ENCODE peak calls at places on chromosomes 16 and 17, in six cellular contexts. Y is DND-41, O is AG09319, M is uterus, A is stomach, L is endothelial cell. C is an unnamed sample.
A peak's percentile ranks its signal among the peaks of the same experiment; 100 is the strongest.

GRCh38 chr17:77186141-77186604 is 45.4 kb downstream of the SEC14L1 start:
- DNase-seq in Y (peak; percentile 50), O (no peak), M (no peak), A (no peak), L (no peak), C (no peak)

GRCh38 chr17:73255671-73256181 is 6.0 kb downstream of the CPSF4L start:
- DNase-seq in Y (peak; percentile 52), O (no peak), M (peak; percentile 63), A (peak; percentile 51), L (peak; percentile 66), C (no peak)

GRCh38 chr17:67349420-67349819 is 17.0 kb downstream of the PSMD12 start:
- DNase-seq in Y (no peak), O (no peak), M (no peak), A (no peak), L (no peak), C (no peak)

GRCh38 chr17:71402661-71403141 is 718.1 kb upstream of the SOX9 start:
- DNase-seq in Y (no peak), O (no peak), M (no peak), A (no peak), L (no peak), C (no peak)

GRCh38 chr17:40025559-40025958 is 10.3 kb downstream of the CSF3 start:
- DNase-seq in Y (no peak), O (no peak), M (no peak), A (no peak), L (no peak), C (no peak)

GRCh38 chr16:74682556-74682955 is 15.9 kb upstream of the RFWD3 start:
- DNase-seq in Y (no peak), O (no peak), M (no peak), A (no peak), L (no peak), C (no peak)

GRCh38 chr17:18235743-18236256 is 10.4 kb downstream of the LLGL1 start:
- DNase-seq in Y (no peak), O (no peak), M (no peak), A (no peak), L (no peak), C (no peak)

GRCh38 chr17:68288375-68288774 is 2.6 kb downstream of the SLC16A6 start:
- DNase-seq in Y (no peak), O (no peak), M (no peak), A (no peak), L (no peak), C (no peak)

GRCh38 chr16:30874821-30875717 is 18.8 kb downstream of the BCL7C start:
- DNase-seq in Y (peak; percentile 93), O (peak; percentile 57), M (peak; percentile 81), A (peak; percentile 93), L (peak; percentile 90), C (peak; percentile 75)

GRCh38 chr17:4124994-4125393 is 17.8 kb downstream of the ZZEF1 start:
- DNase-seq in Y (no peak), O (no peak), M (no peak), A (no peak), L (no peak), C (no peak)

GRCh38 chr16:78478267-78478821 is 378.9 kb downstream of the WWOX start:
- DNase-seq in Y (peak; percentile 7), O (no peak), M (no peak), A (no peak), L (peak; percentile 4), C (no peak)

GRCh38 chr17:77846531-77847085 is 111.9 kb upstream of the TNRC6C start:
- DNase-seq in Y (peak; percentile 96), O (no peak), M (no peak), A (no peak), L (no peak), C (no peak)

GRCh38 chr16:69193860-69194259 is 6.9 kb downstream of the SNTB2 start:
- DNase-seq in Y (no peak), O (no peak), M (no peak), A (no peak), L (no peak), C (no peak)

GRCh38 chr17:43940630-43941029 is 1.6 kb downstream of the PPY start:
- DNase-seq in Y (peak; percentile 54), O (no peak), M (no peak), A (no peak), L (peak; percentile 76), C (no peak)

GRCh38 chr17:50037321-50038107 is 18.4 kb upstream of the ITGA3 start:
- DNase-seq in Y (no peak), O (no peak), M (peak; percentile 74), A (peak; percentile 56), L (no peak), C (no peak)

GRCh38 chr16:77043076-77043475 is 147.9 kb upstream of the MON1B start:
- DNase-seq in Y (peak; percentile 8), O (peak; percentile 8), M (no peak), A (no peak), L (no peak), C (no peak)
- TF ChIP-seq CTCF in Y (peak; percentile 59), O (peak; percentile 46), M (no peak), A (no peak), L (no peak), C (no peak)

GRCh38 chr17:46064460-46064859 is 65.4 kb downstream of the STH start:
- DNase-seq in Y (no peak), O (no peak), M (no peak), A (no peak), L (no peak), C (no peak)

GRCh38 chr17:46060461-46060860 is 61.4 kb downstream of the STH start:
- DNase-seq in Y (no peak), O (no peak), M (no peak), A (no peak), L (no peak), C (no peak)

GRCh38 chr17:46059457-46059856 is 60.4 kb downstream of the STH start:
- DNase-seq in Y (no peak), O (no peak), M (no peak), A (no peak), L (no peak), C (no peak)

GRCh38 chr17:46063239-46063638 is 64.2 kb downstream of the STH start:
- DNase-seq in Y (no peak), O (no peak), M (no peak), A (no peak), L (no peak), C (no peak)

GRCh38 chr17:46061435-46061834 is 62.4 kb downstream of the STH start:
- DNase-seq in Y (no peak), O (no peak), M (no peak), A (no peak), L (no peak), C (no peak)
- TF ChIP-seq CTCF in Y (peak; percentile 47), O (peak; percentile 15), M (no peak), A (no peak), L (peak; percentile 62), C (peak; percentile 55)

GRCh38 chr17:62668091-62668804 is 40.8 kb downstream of the MRC2 start:
- DNase-seq in Y (no peak), O (peak; percentile 38), M (no peak), A (no peak), L (no peak), C (no peak)

GRCh38 chr17:62666801-62667591 is 39.5 kb downstream of the MRC2 start:
- DNase-seq in Y (no peak), O (no peak), M (no peak), A (no peak), L (no peak), C (no peak)

GRCh38 chr17:62664336-62665120 is 37.1 kb downstream of the MRC2 start:
- DNase-seq in Y (no peak), O (no peak), M (no peak), A (no peak), L (no peak), C (no peak)

GRCh38 chr17:62665599-62665998 is 38.1 kb downstream of the MRC2 start:
- DNase-seq in Y (no peak), O (no peak), M (no peak), A (no peak), L (no peak), C (no peak)

GRCh38 chr17:62666061-62666800 is 38.8 kb downstream of the MRC2 start:
- DNase-seq in Y (no peak), O (no peak), M (no peak), A (no peak), L (no peak), C (no peak)
- TF ChIP-seq CTCF in Y (no peak), O (no peak), M (no peak), A (no peak), L (no peak), C (no peak)

GRCh38 chr17:81578038-81578441 is 25.9 kb upstream of the FAAP100 start:
- DNase-seq in Y (no peak), O (no peak), M (no peak), A (no peak), L (no peak), C (no peak)

GRCh38 chr17:81578561-81579225 is 26.5 kb upstream of the FAAP100 start:
- DNase-seq in Y (no peak), O (no peak), M (no peak), A (no peak), L (no peak), C (no peak)

GRCh38 chr17:81577278-81578000 is 25.3 kb upstream of the FAAP100 start:
- DNase-seq in Y (no peak), O (no peak), M (peak; percentile 55), A (no peak), L (no peak), C (no peak)

GRCh38 chr17:81575836-81576235 is 23.7 kb upstream of the FAAP100 start:
- DNase-seq in Y (no peak), O (no peak), M (no peak), A (no peak), L (no peak), C (no peak)

GRCh38 chr17:81576621-81577277 is 24.6 kb upstream of the FAAP100 start:
- DNase-seq in Y (no peak), O (no peak), M (no peak), A (no peak), L (no peak), C (no peak)
- TF ChIP-seq CTCF in Y (no peak), O (peak; percentile 15), M (no peak), A (no peak), L (no peak), C (no peak)

GRCh38 chr16:3088450-3088849 is 10.6 kb downstream of the ZSCAN10 start:
- DNase-seq in Y (no peak), O (no peak), M (no peak), A (no peak), L (no peak), C (no peak)

GRCh38 chr16:3086596-3087242 is 12.4 kb downstream of the ZSCAN10 start:
- DNase-seq in Y (no peak), O (no peak), M (no peak), A (no peak), L (peak; percentile 40), C (no peak)

GRCh38 chr16:3087836-3088235 is 11.3 kb downstream of the ZSCAN10 start:
- DNase-seq in Y (no peak), O (no peak), M (no peak), A (no peak), L (peak; percentile 35), C (no peak)

GRCh38 chr16:3085868-3086595 is 13.1 kb downstream of the ZSCAN10 start:
- DNase-seq in Y (no peak), O (no peak), M (no peak), A (no peak), L (no peak), C (no peak)

GRCh38 chr16:3087243-3087791 is 11.8 kb downstream of the ZSCAN10 start:
- DNase-seq in Y (no peak), O (no peak), M (peak; percentile 41), A (no peak), L (peak; percentile 66), C (no peak)
- TF ChIP-seq CTCF in Y (peak; percentile 33), O (peak; percentile 36), M (no peak), A (no peak), L (no peak), C (no peak)